ENCODE peak calls at places on chromosome 13, in four cellular contexts. Z, P, O and L are unnamed samples.

GRCh38 chr13:20882206-20882605 is 20.3 kb downstream of the XPO4 start:
- DNase-seq in Z (no peak), P (no peak), O (no peak), L (no peak)

GRCh38 chr13:82681535-82681934 is 1200.7 kb downstream of the SLITRK1 start:
- DNase-seq in Z (no peak), P (no peak), O (no peak), L (peak; percentile 39)

GRCh38 chr13:109764474-109765292 is 21.7 kb downstream of the IRS2 start:
- DNase-seq in Z (no peak), P (no peak), O (no peak), L (no peak)

GRCh38 chr13:36074659-36075058 is 56.5 kb downstream of the DCLK1 start:
- DNase-seq in Z (no peak), P (no peak), O (no peak), L (no peak)

GRCh38 chr13:19810996-19811881 is 28.5 kb upstream of the PSPC1 start:
- DNase-seq in Z (peak; percentile 10), P (no peak), O (no peak), L (no peak)

GRCh38 chr13:106479849-106480400 is 55.5 kb downstream of the EFNB2 start:
- DNase-seq in Z (no peak), P (no peak), O (peak; percentile 9), L (no peak)

GRCh38 chr13:98575009-98575866 is 1.7 kb downstream of the STK24 start:
- DNase-seq in Z (no peak), P (no peak), O (peak; percentile 19), L (no peak)

GRCh38 chr13:36919206-36919832 is 719 bp downstream of the SMAD9 start:
- DNase-seq in Z (peak; percentile 83), P (no peak), O (no peak), L (peak; percentile 59)

GRCh38 chr13:98632971-98633370 is 56.1 kb upstream of the STK24 start:
- DNase-seq in Z (no peak), P (no peak), O (no peak), L (no peak)

GRCh38 chr13:30148791-30149190 is 158.6 kb downstream of the KATNAL1 start:
- DNase-seq in Z (no peak), P (no peak), O (no peak), L (no peak)

GRCh38 chr13:57044910-57045309 is 95.8 kb upstream of the PRR20A start:
- DNase-seq in Z (no peak), P (no peak), O (no peak), L (no peak)

GRCh38 chr13:94966380-94966779 is 254.0 kb upstream of the SOX21 start:
- DNase-seq in Z (no peak), P (no peak), O (no peak), L (no peak)

GRCh38 chr13:114140909-114141255 is 8.5 kb upstream of the RASA3 start:
- DNase-seq in Z (no peak), P (no peak), O (no peak), L (peak; percentile 7)

GRCh38 chr13:46622918-46623256 is 69.9 kb downstream of the LRCH1 start:
- DNase-seq in Z (no peak), P (no peak), O (no peak), L (no peak)

GRCh38 chr13:100473087-100473486 is 115.5 kb downstream of the GGACT start:
- DNase-seq in Z (no peak), P (no peak), O (peak; percentile 14), L (peak; percentile 42)

GRCh38 chr13:29441301-29441700 is 154.2 kb downstream of the SLC7A1 start:
- DNase-seq in Z (no peak), P (no peak), O (no peak), L (no peak)

GRCh38 chr13:109816112-109816978 is 30.0 kb upstream of the IRS2 start:
- DNase-seq in Z (no peak), P (no peak), O (no peak), L (no peak)

DNA sequence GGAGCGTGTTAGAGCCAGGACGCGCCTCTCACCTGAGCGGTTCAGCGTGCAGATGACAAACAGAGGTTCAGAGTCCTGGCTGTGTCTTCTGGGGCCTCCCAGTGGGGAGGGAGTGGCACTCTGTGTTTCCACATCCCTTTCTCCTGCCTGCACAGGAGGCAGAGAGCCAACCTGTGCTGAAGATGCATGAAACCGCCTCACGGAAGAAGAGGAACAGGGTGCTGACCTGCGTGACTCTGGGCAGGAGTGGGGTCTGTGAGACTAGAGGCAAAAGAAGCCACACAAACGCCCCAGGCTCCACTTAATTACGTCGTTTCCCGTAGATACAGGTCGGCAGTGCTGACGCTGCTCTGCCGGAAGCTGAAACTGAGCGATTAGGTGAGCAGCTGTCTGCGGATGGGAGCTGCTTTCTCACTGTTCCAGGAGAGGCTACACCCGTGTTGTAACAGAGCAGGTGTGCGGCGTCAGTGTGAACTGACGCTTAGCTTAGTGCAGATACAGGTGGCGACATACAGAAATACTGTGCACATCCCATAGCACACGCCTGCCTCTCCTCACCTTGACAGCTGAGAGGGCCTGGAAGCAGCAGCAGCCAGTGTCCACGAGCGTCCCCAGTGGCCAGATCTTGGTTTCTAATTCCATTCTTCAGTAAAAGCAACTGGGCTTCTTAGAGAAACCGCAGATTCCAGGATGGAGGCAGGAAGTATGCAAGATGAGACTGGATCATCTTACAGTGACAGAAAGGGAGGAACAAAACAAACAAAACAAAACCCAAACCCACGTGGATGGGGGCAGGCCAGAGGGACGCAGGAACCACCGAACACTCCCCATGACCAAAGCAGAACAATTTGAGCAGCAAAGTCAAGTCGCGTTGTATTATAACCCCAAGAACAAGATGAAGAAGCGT is 37.7 kb upstream of the MCF2L start:
- DNase-seq in Z (peak; percentile 59), P (no peak), O (peak; percentile 56), L (peak; percentile 50)
- TF ChIP-seq ESRRA in Z (no peak), P (no peak), O (peak; percentile 63), L (no peak)

GRCh38 chr13:77374786-77375185 is 47.9 kb upstream of the MYCBP2 start:
- DNase-seq in Z (no peak), P (no peak), O (no peak), L (no peak)
- TF ChIP-seq CBFB in Z (no peak), P (no peak), O (no peak), L (no peak)

GRCh38 chr13:93304868-93305613 is 78.4 kb downstream of the GPC6 start:
- DNase-seq in Z (no peak), P (no peak), O (no peak), L (no peak)

GRCh38 chr13:93304134-93304533 is 77.5 kb downstream of the GPC6 start:
- DNase-seq in Z (no peak), P (no peak), O (no peak), L (no peak)

GRCh38 chr13:93307166-93307565 is 80.6 kb downstream of the GPC6 start:
- DNase-seq in Z (no peak), P (no peak), O (no peak), L (no peak)

GRCh38 chr13:93307651-93308050 is 81.0 kb downstream of the GPC6 start:
- DNase-seq in Z (no peak), P (no peak), O (no peak), L (no peak)

DNA sequence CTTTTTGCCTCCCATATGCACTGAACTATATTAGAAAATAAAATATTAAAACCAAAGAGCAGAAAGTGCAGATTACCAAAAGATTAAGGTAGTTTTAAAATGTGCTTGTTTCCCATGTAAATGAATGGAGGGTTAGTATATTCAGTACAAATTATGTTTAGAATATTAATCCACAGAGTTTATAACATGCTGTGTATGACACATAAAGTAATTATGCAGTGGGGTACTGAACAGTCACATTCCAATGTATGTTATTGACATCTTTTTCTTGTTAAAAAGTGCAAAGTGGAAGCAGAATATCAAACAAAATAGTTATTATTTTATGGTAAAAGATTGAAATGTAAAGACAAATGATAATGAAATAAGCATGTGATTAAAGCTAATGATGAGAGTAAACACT is 79.3 kb downstream of the GPC6 start:
- DNase-seq in Z (no peak), P (no peak), O (no peak), L (no peak)
- TF ChIP-seq USF2 in Z (no peak), P (no peak), O (no peak), L (no peak)

GRCh38 chr13:74979703-74980102 is 502.3 kb downstream of the TBC1D4 start:
- DNase-seq in Z (no peak), P (no peak), O (no peak), L (no peak)
- TF ChIP-seq ESRRA in Z (no peak), P (no peak), O (no peak), L (no peak)